ENCODE peak calls at places on chromosomes 4 and X, in nine cellular contexts. H is NCI-H774; R is activated naive CD8-positive, alpha-beta T cell treated with anti-CD3 and anti-CD28 coated beads, Interleukin-2, amount 50 U/mL, for 24 hours; N is DMS 273 treated with DMSO at 0.1 percent for 48 hours; B is mucosa of descending colon; M is NCI-H2029 treated with DMSO at 0.1 percent for 48 hours; S is Right ventricle myocardium superior; C is AG10803; K is lower lobe of right lung. Z is an unnamed sample.
A peak's percentile ranks its signal among the peaks of the same experiment; 100 is the strongest.

GRCh38 chr4:145056325-145057130 is 41.5 kb downstream of the ANAPC10 start:
- DNase-seq in H (no peak), C (no peak), R (no peak), N (no peak), S (no peak), M (no peak), K (no peak), B (no peak), Z (no peak)

GRCh38 chrX:8738588-8739189 is 6.8 kb upstream of the ANOS1 start:
- DNase-seq in K (no peak), H (no peak), M (no peak), B (peak; percentile 56), N (peak; percentile 18), S (no peak), C (peak; percentile 28), R (peak; percentile 17), Z (peak; percentile 72)

GRCh38 chr4:139656614-139657486 is 8.8 kb upstream of the MGST2 start:
- DNase-seq in K (peak; percentile 61), N (peak; percentile 15), B (peak; percentile 63), C (peak; percentile 72), R (peak; percentile 43), M (peak; percentile 57), H (peak; percentile 25), S (no peak), Z (peak; percentile 92)

GRCh38 chr4:85606505-85606904 is 131.6 kb downstream of the ARHGAP24 start:
- DNase-seq in K (no peak), B (no peak), S (no peak), M (no peak), R (no peak), H (no peak), C (no peak), N (no peak), Z (no peak)

GRCh38 chr4:127734976-127735375 is 4.8 kb downstream of the SLC25A31 start:
- DNase-seq in R (no peak), H (no peak), K (no peak), N (no peak), C (no peak), B (no peak), S (no peak), M (no peak), Z (no peak)

GRCh38 chr4:138184881-138185280 is 57.3 kb downstream of the SLC7A11 start:
- DNase-seq in S (no peak), N (no peak), H (no peak), B (no peak), M (no peak), R (no peak), C (no peak), K (no peak), Z (no peak)

GRCh38 chr4:105306158-105306781 is 159.6 kb downstream of the TET2 start:
- DNase-seq in C (no peak), N (no peak), R (peak; percentile 59), H (no peak), K (no peak), B (no peak), S (no peak), M (no peak), Z (no peak)

GRCh38 chr4:153759407-153760226 is at the start of gene RNF175:
- DNase-seq in C (no peak), H (no peak), R (peak; percentile 17), B (no peak), S (peak; percentile 40), M (no peak), K (no peak), N (no peak), Z (peak; percentile 87)

GRCh38 chr4:146256328-146256727 is 42.0 kb downstream of the REELD1 start:
- DNase-seq in B (no peak), S (no peak), R (no peak), N (no peak), C (no peak), M (no peak), H (no peak), K (no peak), Z (no peak)

GRCh38 chrX:75623535-75623934 is 100.7 kb upstream of the ZDHHC15 start:
- DNase-seq in K (no peak), N (no peak), R (no peak), S (no peak), B (no peak), H (no peak), C (no peak), M (no peak), Z (peak; percentile 49)

GRCh38 chr4:152735302-152735917 is 44.1 kb downstream of the TIGD4 start:
- DNase-seq in M (peak; percentile 35), R (no peak), N (no peak), S (no peak), B (no peak), H (no peak), K (no peak), C (peak; percentile 23), Z (peak; percentile 63)

GRCh38 chrX:119273807-119274192 is 37.7 kb downstream of the PGRMC1 start:
- DNase-seq in N (no peak), B (no peak), S (no peak), R (no peak), M (no peak), K (no peak), C (no peak), H (no peak), Z (no peak)

GRCh38 chr4:16843831-16844508 is 54.5 kb downstream of the LDB2 start:
- DNase-seq in H (no peak), B (no peak), N (no peak), S (no peak), C (peak; percentile 93), M (no peak), K (no peak), R (no peak), Z (no peak)

GRCh38 chr4:11230888-11231287 is 197.8 kb downstream of the HS3ST1 start:
- DNase-seq in S (no peak), R (no peak), H (no peak), K (no peak), B (no peak), N (no peak), M (no peak), C (no peak), Z (peak; percentile 43)

GRCh38 chrX:125319646-125320521 is at the start of gene TEX13C:
- DNase-seq in S (no peak), N (no peak), K (no peak), C (no peak), H (no peak), M (no peak), B (no peak), R (no peak), Z (peak; percentile 3)

GRCh38 chr4:8682296-8682695 is 89.7 kb downstream of the CPZ start:
- DNase-seq in N (no peak), H (no peak), C (no peak), B (no peak), M (no peak), S (no peak), K (no peak), R (no peak), Z (no peak)

GRCh38 chrX:40778861-40779575 is 43.7 kb upstream of the MED14 start:
- DNase-seq in K (no peak), B (no peak), M (no peak), N (no peak), C (peak; percentile 35), R (no peak), H (no peak), S (no peak), Z (no peak)

GRCh38 chrX:49695276-49696180 is at the start of gene PAGE1:
- DNase-seq in K (no peak), C (no peak), N (no peak), B (no peak), S (no peak), H (no peak), R (no peak), M (no peak), Z (no peak)